ENCODE peak calls at places on chromosomes 2 and 18, in seven cellular contexts. S is SK-N-SH, O is stomach, Q is H1, M is A549, P is K562, J is transverse colon. H is an unnamed sample.

GRCh38 chr2:21469158-21469557 is 345.4 kb downstream of the TDRD15 start:
- DNase-seq in S (no peak), O (no peak), Q (no peak), M (no peak), P (no peak), J (no peak), H (no peak)

GRCh38 chr2:47309952-47310800 is 92.8 kb upstream of the MSH2 start:
- DNase-seq in S (no peak), O (peak), Q (no peak), M (no peak), P (peak), J (peak), H (no peak)

GRCh38 chr2:34403512-34403911 is 804.4 kb upstream of the FAM98A start:
- DNase-seq in S (no peak), O (no peak), Q (no peak), M (no peak), P (no peak), J (no peak), H (no peak)

GRCh38 chr2:217835931-217836881 is 166.6 kb downstream of the TNS1 start:
- DNase-seq in S (peak), O (no peak), Q (no peak), M (no peak), P (no peak), J (peak), H (peak)

GRCh38 chr2:213847316-213847715 is 563.1 kb downstream of the SPAG16 start:
- DNase-seq in S (no peak), O (no peak), Q (no peak), M (no peak), P (no peak), J (no peak), H (no peak)

GRCh38 chr2:44215827-44216226 is 47.2 kb downstream of the PPM1B start:
- DNase-seq in S (no peak), O (no peak), Q (no peak), M (no peak), P (no peak), J (no peak), H (no peak)

GRCh38 chr2:45010706-45011036 is 1.4 kb upstream of the SIX2 start:
- DNase-seq in S (no peak), O (no peak), Q (no peak), M (no peak), P (no peak), J (no peak), H (no peak)

GRCh38 chr2:204104821-204105220 is 168.3 kb downstream of the ICOS start:
- DNase-seq in S (no peak), O (no peak), Q (no peak), M (no peak), P (no peak), J (no peak), H (no peak)

GRCh38 chr2:28681216-28681981 is 70.2 kb upstream of the PPP1CB start:
- DNase-seq in S (no peak), O (no peak), Q (no peak), M (no peak), P (no peak), J (no peak), H (no peak)

GRCh38 chr18:79059456-79059855 is 9.7 kb upstream of the ATP9B start:
- DNase-seq in S (no peak), O (no peak), Q (no peak), M (no peak), P (no peak), J (no peak), H (no peak)

GRCh38 chr2:175837046-175837445 is 165.0 kb downstream of the LNPK start:
- DNase-seq in S (no peak), O (no peak), Q (no peak), M (no peak), P (no peak), J (no peak), H (no peak)

GRCh38 chr18:42183746-42184145 is 228.7 kb downstream of the PIK3C3 start:
- DNase-seq in S (no peak), O (no peak), Q (no peak), M (peak), P (no peak), J (no peak), H (no peak)

GRCh38 chr2:76633522-76633921 is 888.7 kb downstream of the LRRTM4 start:
- DNase-seq in S (peak), O (no peak), Q (no peak), M (no peak), P (no peak), J (no peak), H (no peak)

GRCh38 chr2:237254911-237255578 is 158.9 kb downstream of the COL6A3 start:
- DNase-seq in S (no peak), O (no peak), Q (no peak), M (no peak), P (no peak), J (no peak), H (no peak)

GRCh38 chr2:64808092-64808491 is 154.4 kb upstream of the SERTAD2 start:
- DNase-seq in S (no peak), O (no peak), Q (no peak), M (no peak), P (no peak), J (no peak), H (no peak)

GRCh38 chr2:133364636-133365035 is 203.6 kb downstream of the NCKAP5 start:
- DNase-seq in S (no peak), O (no peak), Q (no peak), M (no peak), P (no peak), J (no peak), H (no peak)

GRCh38 chr18:55781481-55781957 is 193.5 kb upstream of the TCF4 start:
- DNase-seq in S (peak), O (no peak), Q (peak), M (peak), P (peak), J (peak), H (peak)

GRCh38 chr2:232139786-232140562 is 178.5 kb downstream of the DIS3L2 start:
- DNase-seq in S (no peak), O (no peak), Q (no peak), M (no peak), P (no peak), J (no peak), H (no peak)

GRCh38 chr2:68767031-68767961 is 32.7 kb downstream of the ARHGAP25 start:
- DNase-seq in S (no peak), O (no peak), Q (no peak), M (no peak), P (no peak), J (peak), H (no peak)

GRCh38 chr2:45567974-45568789 is 42.9 kb downstream of the SRBD1 start:
- DNase-seq in S (no peak), O (no peak), Q (no peak), M (no peak), P (no peak), J (no peak), H (no peak)

GRCh38 chr2:67209107-67209506 is 188.0 kb upstream of the ETAA1 start:
- DNase-seq in S (no peak), O (no peak), Q (no peak), M (no peak), P (no peak), J (no peak), H (no peak)

GRCh38 chr18:28594034-28594433 is 417.1 kb upstream of the CDH2 start:
- DNase-seq in S (no peak), O (no peak), Q (no peak), M (no peak), P (no peak), J (no peak), H (no peak)

GRCh38 chr2:120763931-120764330 is 28.3 kb downstream of the GLI2 start:
- DNase-seq in S (no peak), O (no peak), Q (no peak), M (no peak), P (no peak), J (no peak), H (no peak)

GRCh38 chr18:41936471-41937134 is 18.4 kb upstream of the PIK3C3 start:
- DNase-seq in S (no peak), O (no peak), Q (no peak), M (no peak), P (no peak), J (no peak), H (no peak)

GRCh38 chr2:136010126-136010525 is 24.7 kb upstream of the DARS1 start:
- DNase-seq in S (no peak), O (no peak), Q (no peak), M (no peak), P (no peak), J (no peak), H (no peak)

GRCh38 chr2:43224131-43224570 is 2.3 kb downstream of the ZFP36L2 start:
- DNase-seq in S (peak), O (peak), Q (peak), M (no peak), P (no peak), J (peak), H (peak)

GRCh38 chr2:48587560-48587959 is 30.1 kb upstream of the GTF2A1L start:
- DNase-seq in S (no peak), O (no peak), Q (no peak), M (no peak), P (no peak), J (no peak), H (no peak)

GRCh38 chr2:221463235-221463896 is 108.7 kb downstream of the EPHA4 start:
- DNase-seq in S (no peak), O (no peak), Q (no peak), M (no peak), P (no peak), J (no peak), H (no peak)

GRCh38 chr18:48621815-48622555 is 83.2 kb downstream of the CTIF start:
- DNase-seq in S (no peak), O (no peak), Q (no peak), M (no peak), P (no peak), J (no peak), H (no peak)

GRCh38 chr2:179790235-179790895 is 71.0 kb downstream of the ZNF385B start:
- DNase-seq in S (no peak), O (no peak), Q (no peak), M (no peak), P (no peak), J (no peak), H (no peak)

GRCh38 chr2:136327162-136327852 is 209.4 kb upstream of the CXCR4 start:
- DNase-seq in S (peak), O (peak), Q (no peak), M (no peak), P (peak), J (peak), H (no peak)

GRCh38 chr2:64222942-64223511 is 78.8 kb upstream of the PELI1 start:
- DNase-seq in S (no peak), O (no peak), Q (no peak), M (no peak), P (no peak), J (no peak), H (no peak)

GRCh38 chr2:128315829-128316776 is 2.6 kb downstream of the HS6ST1 start:
- DNase-seq in S (peak), O (peak), Q (peak), M (no peak), P (no peak), J (no peak), H (no peak)

GRCh38 chr18:45253973-45254372 is 361.3 kb upstream of the SLC14A2 start:
- DNase-seq in S (no peak), O (no peak), Q (no peak), M (no peak), P (no peak), J (no peak), H (no peak)

GRCh38 chr18:45254683-45255082 is 360.6 kb upstream of the SLC14A2 start:
- DNase-seq in S (no peak), O (no peak), Q (no peak), M (no peak), P (no peak), J (no peak), H (peak)

GRCh38 chr18:45252474-45252873 is 362.8 kb upstream of the SLC14A2 start:
- DNase-seq in S (no peak), O (no peak), Q (no peak), M (no peak), P (no peak), J (no peak), H (no peak)

GRCh38 chr18:45251236-45251635 is 364.0 kb upstream of the SLC14A2 start:
- DNase-seq in S (no peak), O (no peak), Q (no peak), M (no peak), P (no peak), J (no peak), H (no peak)

DNA sequence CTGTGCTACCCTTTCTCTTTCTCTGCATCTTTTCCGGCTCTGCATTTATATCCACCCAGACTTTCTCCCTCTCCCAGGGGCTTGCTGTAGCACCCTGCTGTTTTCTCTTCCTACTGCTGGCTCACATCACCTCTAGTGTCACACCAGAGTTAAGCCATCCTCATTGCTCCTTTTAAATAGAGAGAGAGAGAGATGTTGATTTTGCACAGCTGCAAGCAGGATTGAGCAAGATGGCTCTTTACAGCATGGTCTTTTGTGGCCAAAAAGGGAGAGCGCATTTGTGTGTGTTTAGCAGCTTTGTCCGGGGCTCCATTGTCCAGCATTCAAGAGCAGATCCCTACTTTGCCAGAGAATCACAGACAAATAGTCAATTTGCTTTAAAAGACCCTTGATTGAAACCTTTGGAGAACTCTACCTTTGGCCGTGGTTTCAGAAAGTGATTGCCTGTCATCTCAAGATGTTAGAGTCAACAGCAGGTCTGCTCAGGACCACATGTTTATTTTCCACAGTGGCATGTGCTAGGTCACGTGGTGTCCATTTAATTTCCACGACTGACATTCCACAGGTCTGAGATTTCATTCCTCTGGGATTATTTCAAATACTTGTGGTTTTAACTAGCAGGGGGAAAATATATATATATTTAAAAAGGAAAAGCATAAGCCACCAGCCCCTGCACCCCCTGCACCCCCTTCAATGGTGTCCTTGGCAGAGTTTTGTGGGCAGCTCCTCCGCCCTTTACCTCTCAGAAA is 360.0 kb upstream of the SLC14A2 start:
- DNase-seq in S (no peak), O (no peak), Q (no peak), M (no peak), P (no peak), J (peak), H (no peak)
- H3K4me3 ChIP-seq in S (no peak), O (no peak), Q (no peak), M (no peak), P (no peak), J (no peak), H (no peak)

DNA sequence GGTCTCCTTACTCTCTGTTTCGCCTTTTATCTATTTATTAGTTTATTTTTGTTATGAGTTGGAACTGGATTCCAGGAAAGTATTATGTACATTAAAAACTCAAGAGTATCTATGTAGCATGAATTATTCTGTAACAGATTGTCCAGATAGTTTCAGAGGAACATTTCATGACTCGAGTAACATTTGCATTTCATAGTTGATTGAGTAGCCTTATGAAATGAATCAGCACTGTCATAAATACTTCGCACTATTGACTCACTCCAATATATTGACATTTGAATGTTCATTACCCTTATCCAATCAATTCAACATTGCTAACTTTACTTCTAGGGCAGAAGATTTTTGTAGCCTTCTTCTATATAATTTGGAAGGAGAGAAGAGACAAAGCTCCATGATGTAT is 11.3 kb upstream of the VRK2 start:
- DNase-seq in S (no peak), O (no peak), Q (no peak), M (no peak), P (no peak), J (no peak), H (no peak)
- TF ChIP-seq EP300 in S (no peak), O (no peak), Q (no peak), M (no peak), P (no peak), J (no peak), H (no peak)

GRCh38 chr2:8300905-8301304 is 381.0 kb upstream of the ID2 start:
- DNase-seq in S (no peak), O (no peak), Q (no peak), M (no peak), P (no peak), J (no peak), H (no peak)
- H3K27ac ChIP-seq in S (no peak), O (no peak), Q (no peak), M (no peak), P (no peak), J (no peak), H (no peak)

GRCh38 chr18:8962192-8962772 is 140.2 kb upstream of the NDUFV2 start:
- DNase-seq in S (no peak), O (no peak), Q (no peak), M (no peak), P (no peak), J (no peak), H (no peak)

GRCh38 chr18:8962906-8963635 is 139.4 kb upstream of the NDUFV2 start:
- DNase-seq in S (no peak), O (no peak), Q (no peak), M (no peak), P (no peak), J (no peak), H (no peak)

GRCh38 chr18:8958660-8959059 is 143.8 kb upstream of the NDUFV2 start:
- DNase-seq in S (no peak), O (no peak), Q (no peak), M (no peak), P (no peak), J (no peak), H (no peak)

GRCh38 chr18:8959551-8960135 is 142.9 kb upstream of the NDUFV2 start:
- DNase-seq in S (no peak), O (peak), Q (no peak), M (no peak), P (no peak), J (no peak), H (no peak)

DNA sequence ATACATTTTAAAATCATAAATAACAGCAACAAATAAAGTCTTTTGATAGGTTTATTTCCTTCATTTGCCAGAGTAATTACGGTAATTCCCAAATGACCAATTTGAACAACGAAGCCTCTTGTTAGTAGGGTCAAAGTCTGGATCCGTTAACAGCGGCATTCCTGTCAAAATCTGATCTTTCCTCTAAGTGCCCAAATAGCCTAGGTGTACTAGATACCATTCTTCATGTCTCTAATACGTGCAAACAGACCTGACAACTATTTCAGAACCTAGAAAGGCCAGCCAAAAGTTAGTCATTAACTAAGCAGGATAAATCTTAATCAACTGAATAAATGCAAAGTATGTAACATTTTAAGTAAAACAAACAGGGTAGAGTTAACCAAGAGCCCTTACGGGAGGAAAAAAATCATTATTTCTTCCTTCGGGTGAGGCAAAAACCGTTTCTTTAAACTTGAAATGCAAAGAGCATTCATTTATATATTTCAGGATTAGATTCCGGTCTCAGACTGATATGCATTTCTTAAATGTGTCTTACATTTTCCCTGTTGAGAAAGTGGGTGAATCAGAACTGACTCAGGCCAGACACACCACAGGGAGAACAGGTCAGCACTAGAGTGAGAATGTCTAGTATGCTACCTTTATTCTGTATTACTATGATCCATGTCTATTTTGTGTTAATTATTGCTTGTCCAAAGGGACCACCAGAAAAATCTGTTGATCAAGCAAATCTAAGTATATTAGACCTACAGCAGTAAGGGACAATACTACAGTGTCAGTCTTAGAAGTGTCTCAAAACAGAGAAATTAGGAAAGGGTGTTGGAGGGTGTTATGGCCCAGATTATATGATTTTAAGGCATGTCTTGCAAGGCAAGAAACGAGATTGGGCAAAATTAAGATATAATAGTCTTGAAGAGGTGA is 141.5 kb upstream of the NDUFV2 start:
- DNase-seq in S (no peak), O (no peak), Q (no peak), M (peak), P (no peak), J (no peak), H (no peak)
- H3K4me3 ChIP-seq in S (no peak), O (no peak), Q (no peak), M (no peak), P (no peak), J (no peak), H (no peak)

DNA sequence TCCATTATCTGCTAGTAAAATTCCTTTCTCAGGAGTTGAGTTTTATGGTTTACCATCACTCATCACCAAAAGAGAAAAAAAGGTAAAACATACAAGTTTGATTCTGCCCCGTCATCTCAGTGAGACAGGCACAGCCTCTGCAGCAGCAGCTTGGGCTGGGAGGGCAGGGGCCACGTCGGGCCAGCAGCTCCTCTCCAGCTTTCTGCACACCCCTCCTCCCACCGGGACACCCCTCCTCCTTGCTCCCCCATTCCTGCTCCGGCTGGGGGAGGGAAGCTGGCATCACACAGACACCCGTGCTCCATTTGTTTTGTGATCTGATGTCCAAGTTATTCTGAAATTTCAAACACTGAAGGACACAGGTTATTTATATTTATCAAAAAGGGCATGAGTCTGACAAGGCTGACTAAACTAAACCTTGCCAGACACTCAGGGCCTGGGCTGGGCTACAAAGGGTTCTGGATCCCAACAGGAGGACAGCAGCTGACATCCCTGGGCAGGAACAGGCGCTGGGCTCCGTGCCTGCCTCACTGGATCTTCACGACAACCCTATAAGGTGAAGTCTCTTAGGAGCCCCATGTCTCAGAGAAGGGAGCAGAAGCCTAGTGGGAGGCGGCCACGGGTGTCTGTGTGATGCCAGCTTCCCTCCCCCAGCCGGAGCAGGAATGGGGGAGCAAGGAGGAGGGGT is 71.4 kb downstream of the HDAC4 start:
- DNase-seq in S (peak), O (peak), Q (peak), M (no peak), P (no peak), J (peak), H (no peak)
- TF ChIP-seq EP300 in S (no peak), O (peak), Q (no peak), M (no peak), P (no peak), J (peak), H (no peak)